ENCODE peak calls at places on chromosomes 13 and 19, in five cellular contexts. D is psoas muscle, Y is nephron progenitor cell, L is pancreas, I is ovary. R is an unnamed sample.

GRCh38 chr19:43372462-43372861 is 19.0 kb downstream of the CD177 start:
- DNase-seq in L (no peak), D (no peak), I (no peak), Y (no peak), R (no peak)

GRCh38 chr13:98207411-98207810 is 30.3 kb upstream of the RNF113B start:
- DNase-seq in L (no peak), Y (no peak), D (no peak), I (no peak), R (peak)

GRCh38 chr19:43984687-43985000 is 656 bp downstream of the ZNF155 start:
- DNase-seq in L (no peak), Y (no peak), D (no peak), I (peak), R (no peak)

GRCh38 chr13:19818223-19818842 is 35.6 kb upstream of the PSPC1 start:
- DNase-seq in I (no peak), L (peak), Y (peak), D (peak), R (peak)

GRCh38 chr13:84279166-84279565 is 396.9 kb upstream of the SLITRK1 start:
- DNase-seq in I (no peak), L (no peak), D (no peak), Y (no peak), R (no peak)

GRCh38 chr19:47436712-47437401 is 17.5 kb upstream of the MEIS3 start:
- DNase-seq in I (peak), Y (peak), D (peak), L (peak), R (peak)

GRCh38 chr13:50951366-50951765 is 41.8 kb downstream of the RNASEH2B start:
- DNase-seq in D (no peak), I (no peak), L (no peak), Y (no peak), R (no peak)

GRCh38 chr19:49853852-49854849 is 3.2 kb downstream of the PTOV1 start:
- DNase-seq in L (peak), D (no peak), I (no peak), Y (no peak), R (no peak)

GRCh38 chr19:48591021-48591420 is 15.5 kb upstream of the SPACA4 start:
- DNase-seq in L (no peak), Y (no peak), D (no peak), I (no peak), R (no peak)
- TF ChIP-seq CTCF in L (no peak), Y (no peak), D (no peak), I (no peak), R (no peak)

GRCh38 chr13:42048625-42049453 is at the start of gene DGKH:
- DNase-seq in I (peak), L (peak), Y (peak), D (peak), R (peak)
- TF ChIP-seq CTCF in I (no peak), L (no peak), Y (no peak), D (no peak), R (no peak)

GRCh38 chr19:38700350-38700932 is 43.8 kb downstream of the CAPN12 start:
- DNase-seq in Y (no peak), L (no peak), I (no peak), D (no peak), R (no peak)

GRCh38 chr19:38702278-38702677 is 42.0 kb downstream of the CAPN12 start:
- DNase-seq in I (no peak), L (no peak), Y (no peak), D (no peak), R (peak)

GRCh38 chr19:38701455-38702063 is 42.7 kb downstream of the CAPN12 start:
- DNase-seq in D (no peak), I (no peak), L (no peak), Y (no peak), R (no peak)

GRCh38 chr19:38699647-38700349 is 44.5 kb downstream of the CAPN12 start:
- DNase-seq in I (no peak), Y (no peak), D (no peak), L (no peak), R (no peak)

GRCh38 chr19:38700933-38701454 is 43.3 kb downstream of the CAPN12 start:
- DNase-seq in D (no peak), L (no peak), I (no peak), Y (no peak), R (no peak)
- TF ChIP-seq CTCF in D (no peak), L (no peak), I (no peak), Y (no peak), R (no peak)

GRCh38 chr19:32138416-32138815 is 207.0 kb upstream of the ZNF507 start:
- DNase-seq in Y (no peak), I (no peak), D (no peak), L (no peak), R (no peak)
- TF ChIP-seq CTCF in Y (peak), I (no peak), D (no peak), L (no peak), R (peak)

R was measured in glutamatergic neuron.